ENCODE peak calls at places on chromosomes 4 and X, in eight cellular contexts. E is thoracic aorta, T is heart right ventricle, O is adrenal gland, S is mesendoderm, U is tibial artery, D is adipocyte, R is GM23338. J is an unnamed sample. For H3K4me1, the result is how much of the 10 kb centered on the place peaks cover.

GRCh38 chr4:83731609-83732008 is 195.7 kb downstream of the GPAT3 start:
- DNase-seq in E (no peak), T (no peak), O (no peak), S (no peak), U (no peak), D (no peak), R (no peak), J (no peak)

GRCh38 chr4:164765096-164765495 is 11.2 kb downstream of the SMIM31 start:
- DNase-seq in E (no peak), T (no peak), O (no peak), S (no peak), U (no peak), D (no peak), R (no peak), J (no peak)

GRCh38 chr4:149709640-149710039 is 106.0 kb downstream of the IQCM start:
- DNase-seq in E (no peak), T (no peak), O (no peak), S (no peak), U (no peak), D (no peak), R (no peak), J (no peak)

GRCh38 chrX:149829751-149830191 is 48.0 kb downstream of the MAGEA9 start:
- DNase-seq in E (no peak), T (no peak), O (no peak), S (peak), U (no peak), D (peak), R (peak), J (no peak)

GRCh38 chrX:131734621-131735020 is 190.7 kb downstream of the OR13H1 start:
- DNase-seq in E (no peak), T (no peak), O (no peak), S (no peak), U (no peak), D (peak), R (no peak), J (no peak)

GRCh38 chr4:109576462-109576861 is 16.4 kb downstream of the MCUB start:
- DNase-seq in E (no peak), T (no peak), O (no peak), S (no peak), U (no peak), D (no peak), R (no peak), J (no peak)

GRCh38 chr4:14787894-14788293 is 214.4 kb upstream of the CPEB2 start:
- DNase-seq in E (no peak), T (no peak), O (peak), S (peak), U (no peak), D (no peak), R (peak), J (no peak)

GRCh38 chr4:55175779-55176231 is 50.4 kb upstream of the KDR start:
- DNase-seq in E (no peak), T (no peak), O (no peak), S (peak), U (no peak), D (peak), R (peak), J (no peak)

GRCh38 chrX:154006965-154007364 is 12.7 kb downstream of the IRAK1 start:
- DNase-seq in E (no peak), T (no peak), O (no peak), S (no peak), U (no peak), D (no peak), R (no peak), J (no peak)

GRCh38 chr4:153530996-153531375 is 64.8 kb downstream of the TMEM131L start:
- DNase-seq in E (no peak), T (no peak), O (no peak), S (no peak), U (no peak), D (no peak), R (no peak), J (no peak)
- H3K4me1 ChIP-seq in E (half or more), T (half or more), O (under half), S (under half), U (under half), D (under half), R (under half), J (under half)

GRCh38 chrX:75276666-75277065 is 2.8 kb downstream of the UPRT start:
- DNase-seq in E (no peak), T (no peak), O (no peak), S (no peak), U (no peak), D (no peak), R (no peak), J (no peak)
- H3K4me1 ChIP-seq in E (under half), T (under half), O (under half), S (under half), U (under half), D (under half), R (under half), J (under half)

DNA sequence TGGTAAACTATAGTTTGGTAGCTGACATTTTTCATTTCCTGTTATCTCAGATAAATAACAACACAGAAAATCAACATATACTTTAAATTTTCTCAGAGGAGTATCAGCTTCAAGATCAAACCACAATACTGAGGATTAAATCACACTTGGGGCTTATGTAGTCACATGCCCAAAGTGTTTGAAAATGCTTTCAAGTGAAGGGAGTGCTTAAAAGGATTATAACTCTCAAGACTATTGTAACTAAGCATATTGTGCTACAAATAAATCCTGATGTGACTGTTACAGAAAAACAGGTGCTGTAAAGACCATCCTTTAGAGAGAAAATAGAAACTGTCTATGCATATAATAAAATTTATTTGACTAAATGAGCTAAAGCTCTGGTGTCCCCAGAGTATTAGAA is 887.6 kb downstream of the ADGRL3 start:
- DNase-seq in E (no peak), T (no peak), O (no peak), S (no peak), U (no peak), D (no peak), R (no peak), J (no peak)
- H3K4me1 ChIP-seq in E (under half), T (under half), O (under half), S (under half), U (under half), D (under half), R (under half), J (under half)

GRCh38 chr4:52799813-52800212 is 48.6 kb upstream of the ERVMER34-1 start:
- DNase-seq in E (no peak), T (no peak), O (no peak), S (peak), U (no peak), D (no peak), R (peak), J (no peak)
- H3K4me1 ChIP-seq in E (under half), T (under half), O (under half), S (under half), U (under half), D (under half), R (under half), J (under half)

DNA sequence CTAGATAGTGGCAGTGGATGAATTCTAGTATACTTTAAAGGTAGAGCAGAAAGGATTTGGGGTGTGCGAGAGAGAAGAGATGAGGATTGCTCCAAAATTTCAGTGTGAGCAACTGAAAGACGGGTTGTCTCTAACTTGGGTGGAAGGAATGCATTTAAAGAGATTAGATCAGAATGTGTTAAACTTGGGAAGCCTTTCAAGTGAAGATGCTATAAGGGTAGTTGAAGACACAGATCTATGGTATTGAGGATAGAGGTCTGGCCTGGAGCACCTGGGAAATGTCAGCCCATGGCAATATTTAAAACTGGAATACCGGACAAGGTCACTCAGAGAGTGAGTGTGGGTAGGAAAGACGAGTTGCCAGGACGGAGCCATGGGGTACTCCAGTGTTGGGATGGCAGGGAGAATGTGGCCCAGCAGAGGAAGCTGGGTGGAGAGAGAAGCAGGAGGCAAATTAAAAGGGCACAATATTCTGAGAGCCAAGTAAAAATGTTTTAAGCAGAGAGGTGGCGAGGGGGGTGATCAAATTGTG is 50.5 kb downstream of the ENOPH1 start:
- DNase-seq in E (no peak), T (no peak), O (no peak), S (peak), U (no peak), D (no peak), R (no peak), J (no peak)
- H3K4me1 ChIP-seq in E (under half), T (under half), O (under half), S (under half), U (under half), D (under half), R (under half), J (under half)

GRCh38 chr4:85783900-85784299 is 308.9 kb downstream of the ARHGAP24 start:
- DNase-seq in E (no peak), T (no peak), O (no peak), S (no peak), U (no peak), D (no peak), R (no peak), J (no peak)

GRCh38 chr4:85784947-85785346 is 310.0 kb downstream of the ARHGAP24 start:
- DNase-seq in E (no peak), T (no peak), O (no peak), S (no peak), U (no peak), D (no peak), R (no peak), J (no peak)

GRCh38 chr4:85784348-85784747 is 309.4 kb downstream of the ARHGAP24 start:
- DNase-seq in E (no peak), T (no peak), O (no peak), S (no peak), U (no peak), D (no peak), R (no peak), J (no peak)

GRCh38 chr4:85780664-85781063 is 305.7 kb downstream of the ARHGAP24 start:
- DNase-seq in E (no peak), T (no peak), O (no peak), S (no peak), U (no peak), D (peak), R (no peak), J (no peak)

GRCh38 chr4:85783483-85783882 is 308.5 kb downstream of the ARHGAP24 start:
- DNase-seq in E (no peak), T (no peak), O (no peak), S (no peak), U (no peak), D (peak), R (no peak), J (no peak)
- H3K4me1 ChIP-seq in E (under half), T (under half), O (under half), S (under half), U (under half), D (half or more), R (under half), J (under half)